ENCODE peak calls at places on chromosomes 13 and 19, in nine cellular contexts. P, I, L, A, H, S, Q, K and F are unnamed samples.

GRCh38 chr19:3618144-3618810 is 8.3 kb downstream of the CACTIN start:
- DNase-seq in P (peak; percentile 71), I (peak; percentile 78), L (peak; percentile 75), A (no peak), H (no peak), S (peak; percentile 70), Q (peak; percentile 61), K (peak; percentile 63), F (no peak)

GRCh38 chr13:114015608-114016295 is 41.9 kb upstream of the C13orf46 start:
- DNase-seq in P (no peak), I (no peak), L (no peak), A (no peak), H (no peak), S (peak; percentile 75), Q (peak; percentile 60), K (peak; percentile 84), F (no peak)

GRCh38 chr19:4589579-4590410 is 30.3 kb upstream of the SEMA6B start:
- DNase-seq in P (peak; percentile 41), I (peak; percentile 34), L (no peak), A (no peak), H (no peak), S (no peak), Q (no peak), K (no peak), F (no peak)

GRCh38 chr13:44904982-44905381 is 84.3 kb downstream of the NUFIP1 start:
- DNase-seq in P (peak; percentile 40), I (no peak), L (peak; percentile 73), A (peak; percentile 38), H (peak; percentile 82), S (peak; percentile 47), Q (peak; percentile 47), K (peak; percentile 96), F (no peak)

GRCh38 chr13:38386421-38386820 is 36.8 kb downstream of the UFM1 start:
- DNase-seq in P (no peak), I (no peak), L (no peak), A (no peak), H (no peak), S (no peak), Q (no peak), K (peak; percentile 29), F (no peak)

GRCh38 chr13:114339779-114340534 is 25.7 kb downstream of the CHAMP1 start:
- DNase-seq in P (peak; percentile 18), I (no peak), L (no peak), A (no peak), H (no peak), S (peak; percentile 59), Q (no peak), K (peak; percentile 52), F (no peak)

GRCh38 chr13:60327551-60327950 is 69.5 kb upstream of the TDRD3 start:
- DNase-seq in P (no peak), I (no peak), L (no peak), A (no peak), H (no peak), S (no peak), Q (no peak), K (no peak), F (no peak)

GRCh38 chr13:43544011-43544410 is 242.8 kb downstream of the ENOX1 start:
- DNase-seq in P (no peak), I (no peak), L (no peak), A (no peak), H (no peak), S (no peak), Q (no peak), K (peak; percentile 44), F (no peak)

GRCh38 chr19:7191946-7192691 is 102.1 kb downstream of the INSR start:
- DNase-seq in P (no peak), I (no peak), L (no peak), A (no peak), H (no peak), S (peak; percentile 19), Q (no peak), K (no peak), F (no peak)

GRCh38 chr13:79735228-79735627 is 254.3 kb downstream of the NDFIP2 start:
- DNase-seq in P (no peak), I (no peak), L (no peak), A (no peak), H (no peak), S (no peak), Q (no peak), K (peak; percentile 23), F (no peak)

DNA sequence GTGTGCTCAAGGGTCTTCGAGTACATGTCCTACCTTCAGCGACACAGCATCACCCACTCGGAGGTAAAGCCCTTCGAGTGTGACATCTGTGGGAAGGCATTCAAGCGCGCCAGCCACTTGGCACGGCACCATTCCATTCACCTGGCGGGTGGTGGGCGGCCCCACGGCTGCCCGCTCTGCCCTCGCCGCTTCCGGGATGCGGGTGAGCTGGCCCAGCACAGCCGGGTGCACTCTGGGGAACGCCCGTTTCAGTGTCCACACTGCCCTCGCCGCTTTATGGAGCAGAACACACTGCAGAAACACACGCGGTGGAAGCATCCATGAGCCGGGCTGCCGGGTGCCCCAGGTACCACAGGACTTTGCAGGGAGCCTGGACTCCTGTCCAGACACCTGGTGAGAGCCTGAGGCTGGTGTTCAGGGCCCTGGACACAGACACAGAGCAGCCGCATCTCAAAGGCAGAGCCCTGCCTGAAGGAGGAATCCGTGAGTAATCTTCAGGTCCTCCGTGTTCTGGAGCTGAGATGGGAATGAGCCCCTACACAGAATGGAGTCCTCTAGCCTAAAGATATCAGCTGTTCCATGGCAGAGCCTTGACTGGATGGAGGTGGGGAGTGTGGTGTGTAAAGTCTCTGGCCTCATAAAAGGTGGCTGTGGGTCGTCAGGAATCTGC is 1.5 kb downstream of the ZNF581 start:
- DNase-seq in P (no peak), I (no peak), L (no peak), A (no peak), H (no peak), S (no peak), Q (no peak), K (no peak), F (no peak)
- H3K4me1 ChIP-seq in P (peaks cover 84% of the 10 kb centered on the region), I (peaks cover 32% of the 10 kb centered on the region), L (peaks cover 81% of the 10 kb centered on the region), A (peaks cover 11% of the 10 kb centered on the region), H (peaks cover 69% of the 10 kb centered on the region), S (peaks cover 47% of the 10 kb centered on the region), Q (peaks cover 80% of the 10 kb centered on the region), K (peaks cover 16% of the 10 kb centered on the region), F (peaks cover 58% of the 10 kb centered on the region)

DNA sequence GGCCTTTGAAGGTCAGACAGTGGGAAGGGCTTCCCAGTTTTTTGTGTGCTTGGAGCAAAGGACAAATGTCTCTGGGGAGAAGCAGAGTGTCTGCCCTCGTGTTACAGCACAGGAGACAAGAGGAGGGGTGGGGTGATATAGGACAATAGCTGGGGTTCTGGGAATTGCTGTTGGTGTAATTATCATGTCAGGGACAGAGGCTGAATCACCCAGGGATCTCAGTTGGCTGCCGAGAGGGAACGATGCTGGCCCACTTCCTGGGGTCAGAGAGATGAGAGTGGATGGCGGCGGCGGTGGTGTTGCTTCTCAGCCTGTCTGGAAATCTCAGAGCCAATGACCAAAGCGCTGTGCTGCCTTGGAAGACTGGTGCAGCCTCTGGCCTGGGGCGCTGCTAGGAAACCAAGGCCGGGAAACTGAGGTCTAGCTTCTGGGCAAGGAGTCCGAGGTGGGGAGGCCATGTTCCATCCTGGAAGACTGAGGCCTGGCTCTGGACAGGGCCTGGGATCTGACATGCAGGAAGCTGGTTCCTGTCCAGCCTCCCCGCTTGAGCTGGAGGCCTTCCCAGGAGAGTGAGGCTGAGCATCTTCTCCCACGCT is 1.3 kb downstream of the INAFM1 start:
- DNase-seq in P (peak; percentile 65), I (no peak), L (peak; percentile 59), A (no peak), H (no peak), S (no peak), Q (no peak), K (peak; percentile 42), F (no peak)
- H3K4me3 ChIP-seq in P (peak overlapping the region; percentile 82), I (peak overlapping the region; percentile 66), L (peak overlapping the region; percentile 36), A (no peak overlapping the region), H (peak overlapping the region; percentile 64), S (peak overlapping the region; percentile 70), Q (no peak overlapping the region), K (no peak overlapping the region), F (peak overlapping the region; percentile 79)

DNA sequence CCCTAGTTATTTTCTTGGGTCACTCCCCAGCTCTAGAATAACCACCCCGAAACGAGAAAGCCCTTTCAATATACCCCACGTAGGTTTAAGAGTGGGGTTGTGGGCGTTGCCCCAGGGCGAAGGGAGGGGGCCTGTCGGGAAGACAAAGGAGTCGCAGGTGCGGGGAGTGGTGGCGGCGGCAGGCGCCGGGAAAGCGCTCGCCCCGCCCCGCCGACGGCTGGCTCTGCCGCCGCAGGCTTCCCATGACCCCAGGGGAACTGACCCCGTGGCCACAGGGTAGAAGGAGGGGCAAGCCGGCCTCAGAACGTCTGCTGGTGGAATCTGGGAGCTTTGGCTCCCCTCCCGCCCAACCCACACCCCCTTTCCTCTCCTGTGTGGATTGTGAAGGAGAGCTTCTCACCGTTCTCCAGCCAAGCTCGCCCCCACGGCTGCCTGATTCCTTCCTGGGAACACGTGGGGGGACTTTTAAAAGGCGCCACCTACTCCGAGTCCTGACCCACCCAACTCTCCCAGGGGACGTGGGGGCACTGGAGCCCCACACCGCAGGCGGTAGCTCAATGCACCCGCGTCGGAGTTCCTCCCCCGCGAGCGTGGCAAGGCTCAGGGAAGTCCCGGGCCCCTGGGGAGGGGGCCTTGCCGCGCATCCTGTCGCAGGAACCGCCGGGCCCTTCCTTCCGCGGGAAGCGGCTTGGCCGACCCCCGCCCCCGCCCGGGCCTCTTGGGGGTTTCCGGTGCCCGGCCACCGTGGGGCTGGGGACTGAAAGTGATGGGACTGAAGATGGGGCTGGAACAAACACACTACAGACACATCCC is 5.5 kb downstream of the IER2 start:
- DNase-seq in P (peak; percentile 86), I (peak; percentile 96), L (peak; percentile 85), A (peak; percentile 70), H (peak; percentile 89), S (peak; percentile 88), Q (peak; percentile 71), K (peak; percentile 69), F (peak; percentile 35)
- H3K4me1 ChIP-seq in P (peaks cover 55% of the 10 kb centered on the region), I (peaks cover 8% of the 10 kb centered on the region), L (peaks cover 35% of the 10 kb centered on the region), A (no peaks in the 10 kb centered on the region), H (peaks cover 22% of the 10 kb centered on the region), S (peaks cover 15% of the 10 kb centered on the region), Q (peaks cover 54% of the 10 kb centered on the region), K (peaks cover 10% of the 10 kb centered on the region), F (peaks cover 24% of the 10 kb centered on the region)

DNA sequence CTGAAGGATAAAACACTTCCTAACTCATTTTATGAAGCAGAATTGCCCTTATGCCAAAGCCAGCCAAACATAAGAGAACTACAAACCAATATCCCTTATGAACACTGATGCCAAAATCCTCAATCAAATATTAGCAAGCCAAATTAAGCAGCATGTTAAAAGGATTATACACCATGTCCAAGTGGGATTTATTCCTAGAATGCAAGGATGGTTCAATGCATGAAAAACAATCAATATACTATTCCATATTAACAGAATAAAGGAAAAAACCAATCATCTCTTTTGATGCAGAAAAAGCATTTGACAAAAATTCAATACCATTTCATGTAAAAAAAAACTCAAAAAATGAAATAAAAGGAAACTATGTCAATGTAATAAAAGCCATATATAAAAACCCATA is 10.9 kb downstream of the ZNF792 start:
- DNase-seq in P (no peak), I (no peak), L (no peak), A (no peak), H (no peak), S (no peak), Q (no peak), K (no peak), F (no peak)
- H3K4me3 ChIP-seq in P (no peak overlapping the region), I (no peak overlapping the region), L (no peak overlapping the region), A (no peak overlapping the region), H (no peak overlapping the region), S (no peak overlapping the region), Q (no peak overlapping the region), K (no peak overlapping the region), F (no peak overlapping the region)